ENCODE peak calls at places on chromosomes 11 and 22, in nine cellular contexts. R, O, V, N, Q, K, D, W and Y are unnamed samples.

GRCh38 chr11:123161386-123161785 is 33.7 kb downstream of the CLMP start:
- DNase-seq in R (no peak), O (no peak), V (no peak), N (no peak), Q (no peak), K (no peak), D (no peak), W (no peak), Y (no peak)

GRCh38 chr11:67584205-67584880 is 731 bp downstream of the GSTP1 start:
- DNase-seq in R (peak), O (no peak), V (peak), N (peak), Q (no peak), K (no peak), D (peak), W (peak), Y (peak)

GRCh38 chr22:46996595-46997310 is 234.3 kb downstream of the TBC1D22A start:
- DNase-seq in R (no peak), O (no peak), V (peak), N (no peak), Q (no peak), K (no peak), D (no peak), W (no peak), Y (no peak)

GRCh38 chr22:38792833-38793232 is 1.1 kb downstream of the DNAL4 start:
- DNase-seq in R (no peak), O (no peak), V (no peak), N (no peak), Q (no peak), K (no peak), D (no peak), W (no peak), Y (no peak)

GRCh38 chr11:88252208-88252607 is 77.0 kb upstream of the RAB38 start:
- DNase-seq in R (no peak), O (no peak), V (no peak), N (no peak), Q (no peak), K (no peak), D (no peak), W (no peak), Y (no peak)

GRCh38 chr11:122721964-122722266 is 66.4 kb downstream of the UBASH3B start:
- DNase-seq in R (no peak), O (peak), V (no peak), N (no peak), Q (no peak), K (no peak), D (no peak), W (no peak), Y (no peak)

GRCh38 chr22:26837784-26838520 is 180.6 kb downstream of the MIAT start:
- DNase-seq in R (no peak), O (no peak), V (peak), N (no peak), Q (no peak), K (no peak), D (no peak), W (no peak), Y (no peak)

GRCh38 chr11:120134106-120134930 is 3.6 kb downstream of the TRIM29 start:
- DNase-seq in R (no peak), O (no peak), V (no peak), N (peak), Q (no peak), K (no peak), D (no peak), W (peak), Y (no peak)

GRCh38 chr11:131985769-131986393 is 615.5 kb downstream of the NTM start:
- DNase-seq in R (no peak), O (no peak), V (no peak), N (no peak), Q (no peak), K (no peak), D (no peak), W (no peak), Y (no peak)

GRCh38 chr11:76564400-76564799 is 106.1 kb downstream of the LRRC32 start:
- DNase-seq in R (no peak), O (no peak), V (no peak), N (no peak), Q (no peak), K (no peak), D (no peak), W (no peak), Y (no peak)

GRCh38 chr22:26321469-26321913 is 107.6 kb upstream of the ASPHD2 start:
- DNase-seq in R (no peak), O (peak), V (no peak), N (no peak), Q (no peak), K (no peak), D (peak), W (no peak), Y (no peak)

GRCh38 chr11:1486054-1486825 is at the start of gene MOB2:
- DNase-seq in R (no peak), O (no peak), V (peak), N (peak), Q (no peak), K (peak), D (peak), W (peak), Y (peak)

GRCh38 chr11:1484061-1484671 is 2.4 kb downstream of the MOB2 start:
- DNase-seq in R (no peak), O (no peak), V (no peak), N (no peak), Q (no peak), K (no peak), D (no peak), W (no peak), Y (no peak)

GRCh38 chr11:1483445-1483961 is 3.1 kb downstream of the MOB2 start:
- DNase-seq in R (no peak), O (no peak), V (no peak), N (peak), Q (no peak), K (no peak), D (peak), W (no peak), Y (no peak)

GRCh38 chr11:1485504-1485885 is 1.1 kb downstream of the MOB2 start:
- DNase-seq in R (no peak), O (no peak), V (no peak), N (no peak), Q (no peak), K (no peak), D (no peak), W (no peak), Y (no peak)

DNA sequence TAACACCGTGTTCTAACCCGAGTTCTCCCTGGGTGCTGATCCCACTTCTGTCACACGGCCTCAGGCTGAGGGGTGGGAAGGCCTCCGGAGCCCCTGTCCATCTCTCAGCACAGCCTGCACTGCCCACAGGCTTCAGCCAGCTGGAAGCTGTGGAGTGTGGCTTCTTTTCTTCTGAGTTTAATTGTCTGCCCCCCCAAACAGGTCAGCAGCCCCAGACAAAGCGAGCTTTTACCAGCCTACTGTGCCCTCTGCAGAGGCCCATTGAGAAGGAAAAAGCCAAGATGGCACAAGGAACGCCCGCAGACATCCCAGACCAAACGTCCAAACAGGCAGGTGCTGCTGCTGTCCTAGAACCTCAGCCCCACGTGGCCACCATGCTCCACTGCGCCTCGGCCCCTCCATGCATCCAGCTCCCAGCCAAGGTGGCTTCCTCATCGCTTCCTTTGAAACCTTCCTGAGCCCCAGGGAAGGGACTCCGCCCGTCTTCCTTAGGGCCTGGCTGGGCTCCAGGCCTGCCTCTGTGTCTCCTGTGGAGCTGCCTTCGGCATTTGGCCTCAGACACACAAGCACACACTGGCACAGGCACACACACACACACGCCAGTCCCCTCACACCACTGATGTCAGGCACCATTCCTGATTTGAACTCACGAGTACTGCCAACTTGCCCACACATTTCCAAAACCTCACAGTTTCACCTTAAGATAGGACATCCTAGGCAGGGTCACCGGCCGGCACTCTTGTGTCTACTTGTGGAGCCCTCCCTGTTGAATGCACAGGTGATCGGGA is 1.7 kb downstream of the MOB2 start:
- DNase-seq in R (no peak), O (no peak), V (no peak), N (no peak), Q (no peak), K (no peak), D (peak), W (no peak), Y (no peak)
- TF ChIP-seq CTCF in R (no peak), O (no peak), V (no peak), N (no peak), Q (no peak), K (no peak), D (no peak), W (no peak), Y (no peak)

GRCh38 chr11:64240467-64241174 is at the start of gene FKBP2:
- DNase-seq in R (peak), O (peak), V (peak), N (peak), Q (peak), K (peak), D (peak), W (peak), Y (peak)

GRCh38 chr11:64239662-64240466 is 1.0 kb upstream of the FKBP2 start:
- DNase-seq in R (no peak), O (no peak), V (no peak), N (no peak), Q (no peak), K (no peak), D (no peak), W (peak), Y (no peak)

GRCh38 chr11:64241175-64241429 is 207 bp downstream of the FKBP2 start:
- DNase-seq in R (no peak), O (no peak), V (no peak), N (peak), Q (no peak), K (no peak), D (no peak), W (no peak), Y (no peak)

GRCh38 chr11:64242920-64243854 is 2.3 kb downstream of the FKBP2 start:
- DNase-seq in R (no peak), O (no peak), V (no peak), N (no peak), Q (no peak), K (no peak), D (no peak), W (no peak), Y (no peak)

DNA sequence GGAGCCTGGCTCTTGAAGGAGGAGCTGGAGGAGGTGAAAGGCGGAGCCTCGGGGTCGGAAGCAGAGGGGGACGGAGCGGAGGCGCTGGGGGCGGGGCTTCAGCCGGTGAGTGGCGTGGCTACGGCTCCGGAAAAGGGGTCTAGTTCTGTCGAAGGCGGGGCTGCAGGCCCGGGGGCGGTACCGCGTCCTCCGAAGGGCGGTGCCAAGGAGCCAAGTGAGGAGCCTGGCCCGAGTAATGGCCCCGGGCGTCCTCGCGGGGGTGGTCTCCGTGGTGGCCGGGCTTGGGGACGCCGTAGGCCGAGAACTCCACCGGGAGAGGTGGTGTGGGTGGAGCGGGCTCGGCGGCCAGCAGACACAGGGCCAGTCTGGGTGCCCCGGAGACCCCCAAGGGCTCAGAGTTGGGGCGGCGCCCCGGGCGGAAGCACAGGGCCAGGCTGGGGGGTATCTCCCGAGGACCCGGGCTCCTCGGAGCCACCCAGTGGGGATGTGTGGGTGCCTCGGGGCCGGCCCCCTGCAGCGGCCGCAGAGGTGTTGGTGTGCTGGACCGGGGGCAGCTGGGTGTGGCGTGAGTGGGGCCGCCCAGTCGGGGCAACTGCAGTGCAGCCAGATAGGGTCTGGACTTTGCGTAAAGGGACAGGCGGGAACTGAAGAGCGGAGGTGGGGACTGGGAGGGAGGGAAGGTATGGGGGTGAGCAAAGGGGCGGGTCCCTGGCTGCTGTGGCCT is 697 bp downstream of the FKBP2 start:
- DNase-seq in R (peak), O (peak), V (peak), N (no peak), Q (peak), K (peak), D (peak), W (peak), Y (peak)
- TF ChIP-seq CTCF in R (no peak), O (no peak), V (no peak), N (no peak), Q (no peak), K (no peak), D (no peak), W (peak), Y (no peak)

GRCh38 chr11:79159657-79160450 is 281.0 kb downstream of the TENM4 start:
- DNase-seq in R (no peak), O (no peak), V (no peak), N (no peak), Q (no peak), K (no peak), D (no peak), W (no peak), Y (no peak)
- TF ChIP-seq CTCF in R (peak), O (peak), V (no peak), N (no peak), Q (no peak), K (peak), D (no peak), W (no peak), Y (no peak)

DNA sequence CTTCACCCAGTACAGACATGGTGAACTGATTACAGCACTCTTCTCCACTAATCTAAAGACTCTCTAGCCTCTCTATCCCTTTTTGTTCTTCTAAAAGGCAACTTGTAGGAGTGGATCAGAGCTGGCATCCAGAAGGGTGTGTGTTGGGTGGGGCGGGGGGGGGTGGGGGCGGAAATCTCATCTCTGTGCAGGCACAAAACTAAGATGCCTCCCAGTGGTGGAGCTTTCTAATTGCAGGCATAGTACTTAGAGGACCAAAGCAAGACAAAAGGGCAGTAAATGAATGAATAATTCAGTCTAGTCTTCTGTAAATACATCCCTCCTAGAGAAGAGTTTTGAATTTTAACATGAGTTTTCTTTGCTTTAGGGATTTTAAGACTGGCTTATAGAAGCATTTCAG is 11.4 kb upstream of the EMID1 start:
- DNase-seq in R (no peak), O (no peak), V (no peak), N (no peak), Q (no peak), K (no peak), D (no peak), W (no peak), Y (no peak)
- TF ChIP-seq CTCF in R (peak), O (peak), V (no peak), N (no peak), Q (no peak), K (peak), D (no peak), W (no peak), Y (no peak)

DNA sequence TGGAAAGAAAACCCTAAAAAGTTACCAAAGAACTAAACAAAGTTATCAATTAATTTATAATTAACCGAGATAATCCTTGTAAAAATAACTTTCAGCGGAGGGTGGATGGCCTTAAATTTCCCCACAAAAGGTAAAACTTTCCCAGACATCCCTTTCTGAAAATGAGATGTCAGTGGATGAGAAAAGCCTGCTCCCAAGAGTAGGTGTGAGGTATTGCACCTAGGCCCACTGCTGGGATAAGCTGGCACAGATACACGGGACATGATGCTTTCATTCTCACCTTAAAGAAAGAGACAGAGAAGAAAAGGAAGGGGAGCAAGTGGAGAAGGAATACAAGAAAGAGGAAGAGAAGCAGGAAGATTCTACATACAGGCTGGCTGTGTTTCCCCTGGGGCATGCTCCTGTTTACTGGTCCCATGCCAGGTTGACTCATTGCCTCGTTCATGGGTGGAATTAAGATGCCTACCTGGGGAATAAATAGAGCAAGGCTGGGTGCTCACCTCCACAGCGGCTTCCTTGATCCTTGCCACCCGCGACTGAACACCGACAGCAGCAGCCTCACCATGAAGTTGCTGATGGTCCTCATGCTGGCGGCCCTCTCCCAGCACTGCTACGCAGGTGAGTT is at the start of gene SCGB2A2:
- DNase-seq in R (no peak), O (no peak), V (no peak), N (no peak), Q (no peak), K (no peak), D (no peak), W (no peak), Y (no peak)
- TF ChIP-seq CTCF in R (peak), O (no peak), V (no peak), N (no peak), Q (no peak), K (peak), D (no peak), W (no peak), Y (no peak)

DNA sequence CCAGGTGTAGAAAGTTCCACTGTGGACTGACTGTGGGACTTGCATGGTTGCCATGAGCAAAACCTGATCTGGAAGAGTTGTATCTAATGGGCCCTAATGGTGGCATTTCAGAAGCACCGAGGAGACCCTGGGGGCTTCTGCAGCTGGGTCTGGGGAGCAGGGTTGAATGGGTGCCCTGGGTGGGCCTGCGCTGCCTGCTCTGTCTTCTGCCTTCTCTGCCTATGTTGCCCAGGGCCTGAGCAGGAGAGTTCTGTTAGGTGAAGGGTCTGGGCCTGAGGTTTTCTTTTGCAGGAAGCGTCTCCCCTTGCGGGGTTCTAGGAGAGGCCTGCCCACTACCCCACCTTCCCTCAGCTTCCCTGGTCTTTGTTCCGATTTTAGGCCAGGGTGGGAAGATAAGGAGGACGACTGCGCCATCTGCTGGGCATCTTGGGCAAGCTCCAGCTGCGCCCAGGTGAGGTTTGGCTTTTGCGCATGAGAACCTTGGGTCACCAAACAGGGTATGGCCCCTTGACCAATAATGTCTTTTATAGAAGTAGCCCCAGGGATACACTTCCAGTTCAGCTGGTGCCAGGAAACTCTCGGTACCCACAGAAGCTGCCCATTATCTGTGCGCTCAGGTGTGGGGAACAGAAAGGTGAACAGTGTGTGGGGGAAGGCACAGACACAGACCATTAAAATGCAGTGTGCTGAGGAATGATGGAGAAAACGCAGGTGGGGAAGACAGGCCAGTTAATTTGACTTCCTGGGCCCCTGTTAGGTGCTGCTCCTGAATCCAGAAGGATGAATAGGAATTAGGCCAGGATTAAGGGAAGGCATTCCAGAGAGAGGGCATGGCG is 23.2 kb downstream of the COMMD9 start:
- DNase-seq in R (peak), O (no peak), V (peak), N (no peak), Q (peak), K (no peak), D (peak), W (peak), Y (peak)
- TF ChIP-seq CTCF in R (peak), O (peak), V (peak), N (peak), Q (peak), K (peak), D (peak), W (peak), Y (peak)

DNA sequence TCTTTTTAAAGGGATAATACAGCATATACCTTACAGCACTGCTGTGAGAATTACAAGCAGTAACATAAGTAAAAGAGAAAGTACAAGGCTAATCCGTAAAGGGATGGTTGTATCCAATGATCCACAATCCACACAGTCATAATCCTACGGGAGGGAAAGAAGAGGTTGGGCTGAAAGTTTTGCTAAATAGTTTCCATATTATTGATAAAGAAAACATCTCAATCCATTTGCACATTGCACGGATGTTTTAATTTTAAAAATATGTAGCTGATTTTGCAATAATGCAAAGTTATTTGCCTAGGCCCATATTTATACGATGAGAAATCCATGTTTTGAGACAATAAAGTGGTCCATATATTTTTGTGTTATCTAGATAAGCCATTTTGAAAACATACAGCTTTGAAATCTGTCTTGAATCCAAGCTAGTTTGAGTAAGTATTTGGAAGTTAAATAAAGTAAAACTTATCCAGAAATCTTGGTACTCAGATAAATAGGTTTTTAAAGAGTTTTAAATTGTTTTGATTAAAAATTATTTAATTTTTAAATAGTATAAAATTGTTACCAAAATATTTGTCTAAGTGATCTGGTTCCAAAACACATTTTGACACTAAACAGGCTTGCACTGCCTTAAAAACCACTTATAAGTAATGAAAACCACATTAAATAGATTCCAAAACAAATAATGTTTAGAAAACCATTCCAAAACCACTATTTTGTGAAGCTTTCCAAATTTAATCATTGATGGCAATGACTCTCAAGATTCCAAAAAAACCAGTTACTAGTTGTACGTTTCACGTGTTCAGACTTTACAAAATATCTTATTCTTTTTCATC is 38.2 kb upstream of the PAMR1 start:
- DNase-seq in R (no peak), O (no peak), V (no peak), N (no peak), Q (no peak), K (no peak), D (no peak), W (no peak), Y (no peak)
- TF ChIP-seq CTCF in R (no peak), O (no peak), V (no peak), N (no peak), Q (no peak), K (no peak), D (no peak), W (no peak), Y (no peak)